ENCODE peak calls at places on chromosomes 11 and 22, in ten cellular contexts. A is fibroblast of mammary gland, U is GM12865, K is tibial nerve, P is endothelial cell, D is BJ, V is A549, Q is HFFc6, Y is kidney epithelial cell, F is astrocyte of the cerebellum. I is an unnamed sample.

GRCh38 chr11:75145196-75145971 is 5.5 kb upstream of the SLCO2B1 start:
- DNase-seq in U (no peak), V (no peak), Y (no peak), A (no peak), D (no peak), Q (no peak), K (no peak), P (no peak), F (no peak), I (no peak)

GRCh38 chr11:75371930-75372876 is 20.7 kb upstream of the ARRB1 start:
- DNase-seq in V (peak), Y (no peak), U (no peak), D (no peak), Q (peak), K (no peak), P (no peak), F (no peak), A (peak), I (peak)

GRCh38 chr11:32870676-32871075 is 21.9 kb upstream of the QSER1 start:
- DNase-seq in Q (no peak), F (no peak), Y (no peak), A (no peak), U (peak), D (no peak), K (no peak), V (peak), P (peak), I (peak)

GRCh38 chr22:25747245-25747944 is 5.4 kb downstream of the MYO18B start:
- DNase-seq in D (peak), P (no peak), U (no peak), V (peak), A (peak), Q (peak), Y (peak), K (no peak), F (peak), I (no peak)

GRCh38 chr11:62974848-62975522 is 9.8 kb downstream of the SLC22A6 start:
- DNase-seq in K (no peak), U (peak), D (no peak), V (peak), Y (no peak), P (peak), Q (no peak), A (no peak), F (no peak), I (no peak)

GRCh38 chr11:69654001-69654659 is 13.2 kb downstream of the CCND1 start:
- DNase-seq in K (no peak), A (no peak), Q (no peak), F (no peak), P (no peak), Y (no peak), V (peak), D (no peak), U (no peak), I (no peak)

GRCh38 chr11:1276061-1276790 is 33.2 kb downstream of the TOLLIP start:
- DNase-seq in Y (no peak), P (no peak), Q (no peak), D (no peak), A (no peak), K (no peak), F (no peak), U (no peak), V (no peak), I (no peak)

GRCh38 chr11:86674965-86675364 is 2.5 kb upstream of the ME3 start:
- DNase-seq in P (no peak), Q (no peak), F (no peak), Y (no peak), D (no peak), V (no peak), U (no peak), A (no peak), K (no peak), I (no peak)

GRCh38 chr11:58796333-58797049 is 48.0 kb downstream of the GLYATL2 start:
- DNase-seq in D (no peak), Y (no peak), P (no peak), Q (no peak), F (no peak), A (no peak), U (no peak), K (no peak), V (no peak), I (no peak)

GRCh38 chr11:83823461-83824025 is 537.4 kb upstream of the CCDC90B start:
- DNase-seq in Q (no peak), A (no peak), U (no peak), V (no peak), D (no peak), K (no peak), P (no peak), Y (no peak), F (no peak), I (no peak)

GRCh38 chr11:126153999-126154398 is 57.5 kb downstream of the RPUSD4 start:
- DNase-seq in P (no peak), V (no peak), Q (peak), D (peak), K (no peak), F (peak), U (no peak), Y (no peak), A (peak), I (no peak)

GRCh38 chr22:19903031-19903430 is 38.5 kb upstream of the COMT start:
- DNase-seq in D (no peak), U (no peak), Y (no peak), P (no peak), F (no peak), K (no peak), V (no peak), Q (no peak), A (no peak), I (no peak)

GRCh38 chr22:38083931-38084631 is at the start of gene SLC16A8:
- DNase-seq in Y (no peak), D (no peak), K (no peak), P (no peak), F (no peak), A (no peak), V (no peak), Q (no peak), U (no peak), I (peak)

GRCh38 chr11:116500833-116501622 is 271.8 kb downstream of the BUD13 start:
- DNase-seq in D (no peak), Q (no peak), Y (no peak), F (no peak), V (no peak), U (no peak), K (no peak), P (no peak), A (no peak), I (no peak)

GRCh38 chr11:9847636-9848035 is 183.8 kb downstream of the SWAP70 start:
- DNase-seq in F (no peak), V (no peak), A (peak), Q (no peak), Y (no peak), D (no peak), U (no peak), K (no peak), P (no peak), I (no peak)

GRCh38 chr11:41050791-41051190 is 408.7 kb downstream of the LRRC4C start:
- DNase-seq in A (no peak), Q (no peak), F (no peak), V (no peak), D (no peak), P (no peak), Y (no peak), U (no peak), K (no peak), I (no peak)

GRCh38 chr11:108680267-108680666 is 15.4 kb downstream of the DDX10 start:
- DNase-seq in Q (no peak), Y (no peak), F (no peak), U (no peak), K (no peak), V (no peak), A (no peak), P (no peak), D (no peak), I (no peak)

GRCh38 chr11:46291441-46292143 is 14.1 kb downstream of the CREB3L1 start:
- DNase-seq in D (no peak), Y (no peak), F (no peak), P (no peak), V (no peak), U (no peak), A (peak), K (no peak), Q (peak), I (no peak)

GRCh38 chr11:35035894-35036408 is 103.0 kb upstream of the CD44 start:
- DNase-seq in Y (peak), D (peak), V (no peak), F (peak), U (peak), P (no peak), K (no peak), A (peak), Q (peak), I (no peak)

GRCh38 chr11:72750086-72750485 is 2.1 kb downstream of the ARAP1 start:
- DNase-seq in Q (no peak), Y (no peak), D (no peak), F (no peak), P (no peak), A (no peak), U (no peak), K (no peak), V (no peak), I (no peak)

GRCh38 chr22:41000941-41001721 is 50.0 kb downstream of the RBX1 start:
- DNase-seq in K (no peak), U (no peak), F (no peak), Q (no peak), Y (no peak), V (no peak), A (no peak), D (no peak), P (no peak), I (no peak)

GRCh38 chr22:38086001-38086845 is 2.2 kb upstream of the SLC16A8 start:
- DNase-seq in P (no peak), D (no peak), V (no peak), K (no peak), A (no peak), U (no peak), Q (no peak), F (no peak), Y (no peak), I (no peak)

GRCh38 chr11:110777765-110778164 is 65.5 kb upstream of the ARHGAP20 start:
- DNase-seq in U (peak), F (peak), D (peak), Y (no peak), Q (peak), V (no peak), P (no peak), A (peak), K (peak), I (no peak)

GRCh38 chr22:39698106-39698505 is 127.6 kb downstream of the CACNA1I start:
- DNase-seq in V (no peak), K (no peak), P (no peak), U (no peak), D (no peak), Y (no peak), A (no peak), F (no peak), Q (no peak), I (no peak)

GRCh38 chr11:100738701-100739100 is 51.6 kb downstream of the ARHGAP42 start:
- DNase-seq in D (no peak), Y (no peak), A (no peak), F (no peak), P (no peak), Q (no peak), V (no peak), U (no peak), K (no peak), I (no peak)

GRCh38 chr22:31091106-31091975 is 10.2 kb downstream of the SMTN start:
- DNase-seq in A (no peak), V (no peak), D (no peak), U (no peak), K (no peak), F (no peak), Y (no peak), P (no peak), Q (no peak), I (no peak)

GRCh38 chr11:115930276-115930675 is 426.1 kb upstream of the CADM1 start:
- DNase-seq in K (no peak), Q (no peak), Y (peak), U (peak), F (no peak), V (no peak), A (no peak), D (no peak), P (no peak), I (no peak)

GRCh38 chr11:63573881-63574855 is 11.0 kb upstream of the PLAAT2 start:
- DNase-seq in Y (no peak), P (no peak), Q (peak), V (peak), K (peak), A (peak), U (peak), D (no peak), F (peak), I (peak)

GRCh38 chr11:31973175-31973574 is 117.7 kb upstream of the RCN1 start:
- DNase-seq in Q (no peak), P (no peak), U (no peak), A (no peak), F (no peak), D (no peak), K (no peak), Y (no peak), V (no peak), I (no peak)

GRCh38 chr11:43751726-43752125 is 71.2 kb downstream of the HSD17B12 start:
- DNase-seq in U (no peak), F (no peak), K (no peak), A (no peak), Y (no peak), Q (no peak), P (no peak), V (no peak), D (no peak), I (no peak)

GRCh38 chr11:64472593-64473455 is 113.9 kb downstream of the RPS6KA4 start:
- DNase-seq in P (no peak), K (no peak), D (no peak), V (no peak), F (peak), Y (no peak), Q (no peak), A (peak), U (no peak), I (no peak)

GRCh38 chr22:46728470-46728869 is 9.6 kb downstream of the CERK start:
- DNase-seq in D (no peak), Q (no peak), Y (no peak), P (no peak), F (no peak), U (no peak), V (no peak), K (no peak), A (no peak), I (no peak)

GRCh38 chr11:126702987-126703386 is 297.6 kb downstream of the KIRREL3 start:
- DNase-seq in D (no peak), Q (no peak), F (no peak), K (no peak), P (no peak), V (no peak), U (no peak), Y (no peak), A (no peak), I (no peak)

GRCh38 chr11:14414470-14415461 is 55.8 kb upstream of the RRAS2 start:
- DNase-seq in P (no peak), Y (no peak), K (no peak), F (no peak), U (peak), A (peak), V (no peak), D (no peak), Q (no peak), I (no peak)

GRCh38 chr22:30575011-30575671 is 676 bp upstream of the GAL3ST1 start:
- DNase-seq in Q (no peak), U (no peak), Y (no peak), P (no peak), A (peak), K (peak), V (no peak), D (no peak), F (no peak), I (peak)

GRCh38 chr11:75579841-75580240 is 17.8 kb downstream of the SERPINH1 start:
- DNase-seq in K (no peak), A (no peak), Y (no peak), V (no peak), Q (no peak), U (no peak), F (no peak), D (no peak), P (no peak), I (no peak)

DNA sequence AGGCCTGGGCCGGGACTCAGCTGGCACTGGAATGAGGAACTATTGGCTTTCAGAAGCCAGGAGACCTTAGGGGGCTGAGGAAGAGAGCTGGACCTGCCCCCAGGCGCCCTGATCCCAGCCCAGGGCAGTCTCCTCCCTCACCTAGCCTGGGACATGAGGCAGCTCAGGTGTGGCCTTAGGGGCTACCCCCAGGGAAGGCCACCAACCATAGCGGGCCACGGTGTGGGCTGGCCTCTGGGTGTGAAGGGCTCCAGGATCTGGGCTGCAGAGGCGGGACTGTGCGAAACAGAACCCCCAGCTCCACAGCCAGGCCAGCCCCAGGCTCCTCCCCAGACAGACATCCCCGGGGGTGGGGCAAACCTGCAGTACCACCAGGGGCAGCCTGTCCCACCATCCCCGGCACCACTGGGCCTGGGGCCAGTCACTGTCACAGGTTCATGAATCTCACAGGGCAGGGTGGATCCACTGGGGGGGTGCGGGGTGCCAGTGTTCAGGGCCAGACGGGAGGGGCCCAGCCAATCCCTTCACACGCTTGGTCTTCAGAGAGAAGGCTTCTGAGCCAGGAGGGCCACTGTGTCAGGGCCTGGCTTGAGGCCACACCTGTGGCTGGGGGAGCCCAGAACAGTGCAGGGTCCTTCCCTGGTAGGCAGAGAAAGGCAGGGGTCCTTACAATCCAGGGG is 3.5 kb downstream of the PLXNB2 start:
- DNase-seq in K (no peak), D (no peak), Y (no peak), F (no peak), U (no peak), V (peak), Q (peak), P (no peak), A (peak), I (peak)
- TF ChIP-seq CTCF in K (no peak), D (peak), Y (peak), F (peak), U (no peak), V (no peak), Q (peak), P (no peak), A (no peak), I (no peak)

GRCh38 chr22:50696799-50697561 is 24.4 kb downstream of the SHANK3 start:
- DNase-seq in Q (no peak), P (no peak), V (no peak), U (no peak), D (no peak), Y (no peak), A (no peak), F (no peak), K (no peak), I (no peak)
- TF ChIP-seq CTCF in Q (peak), P (peak), V (no peak), U (no peak), D (peak), Y (peak), A (peak), F (peak), K (no peak), I (no peak)

DNA sequence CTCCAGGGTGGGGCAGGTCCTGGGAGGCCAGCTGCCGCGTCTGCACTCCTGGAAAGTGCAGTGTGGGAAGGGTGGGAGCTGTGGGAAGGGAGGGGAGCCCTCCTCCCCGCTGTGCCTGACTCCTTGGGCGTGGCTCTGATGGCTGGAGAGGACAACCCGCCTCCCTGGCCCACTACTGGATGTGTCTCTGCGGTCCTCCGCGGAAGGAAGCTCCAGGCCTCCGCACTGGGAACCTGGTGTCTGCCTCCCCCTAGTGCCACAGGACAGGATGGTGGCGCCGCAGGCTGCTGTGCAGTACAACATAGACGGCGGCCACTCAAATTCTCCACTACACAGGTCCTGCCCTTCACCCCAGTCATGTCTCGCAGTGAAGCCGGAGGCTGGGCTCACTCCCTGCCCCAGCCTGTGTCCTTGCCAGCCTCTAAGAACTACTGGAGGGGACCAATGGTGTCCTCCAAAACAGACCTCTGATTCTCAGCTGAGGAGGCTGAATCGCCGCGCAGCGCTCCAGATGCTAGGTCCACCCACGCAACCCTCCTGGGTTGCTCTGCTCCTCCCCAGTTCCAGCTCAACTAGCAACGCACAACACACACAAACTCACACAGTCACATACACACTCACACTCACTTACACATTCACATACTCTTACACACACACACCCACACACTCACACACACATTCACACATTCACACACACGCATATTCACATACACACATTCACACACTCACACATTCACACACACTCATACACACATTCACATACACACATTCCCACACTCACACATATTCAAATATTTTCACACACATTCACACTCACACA is 12.4 kb upstream of the DSCAML1 start:
- DNase-seq in K (peak), F (no peak), P (peak), V (peak), Y (no peak), U (peak), Q (peak), D (no peak), A (peak), I (peak)
- TF ChIP-seq CTCF in K (peak), F (peak), P (no peak), V (peak), Y (peak), U (peak), Q (peak), D (peak), A (peak), I (peak)

GRCh38 chr22:43053176-43053575 is 36.0 kb downstream of the TTLL1 start:
- DNase-seq in P (no peak), F (no peak), V (no peak), K (no peak), Y (no peak), U (no peak), D (no peak), A (no peak), Q (no peak), I (no peak)
- TF ChIP-seq CTCF in P (peak), F (peak), V (no peak), K (no peak), Y (peak), U (peak), D (peak), A (peak), Q (peak), I (no peak)

GRCh38 chr22:45077826-45078334 is 68.1 kb upstream of the PHF21B start:
- DNase-seq in D (no peak), Y (no peak), F (no peak), U (no peak), P (no peak), V (no peak), A (no peak), Q (no peak), K (no peak), I (no peak)

GRCh38 chr22:45083659-45084305 is 74.0 kb upstream of the PHF21B start:
- DNase-seq in D (no peak), Q (peak), A (peak), U (no peak), V (peak), F (peak), Y (peak), P (no peak), K (no peak), I (no peak)

GRCh38 chr22:45087802-45088201 is 75.9 kb upstream of the NUP50 start:
- DNase-seq in Q (no peak), F (no peak), P (no peak), Y (no peak), D (no peak), V (no peak), U (no peak), A (no peak), K (no peak), I (no peak)

GRCh38 chr22:45084400-45084920 is 74.7 kb upstream of the PHF21B start:
- DNase-seq in D (no peak), Q (no peak), P (no peak), F (no peak), U (no peak), Y (no peak), A (no peak), K (no peak), V (no peak), I (no peak)

DNA sequence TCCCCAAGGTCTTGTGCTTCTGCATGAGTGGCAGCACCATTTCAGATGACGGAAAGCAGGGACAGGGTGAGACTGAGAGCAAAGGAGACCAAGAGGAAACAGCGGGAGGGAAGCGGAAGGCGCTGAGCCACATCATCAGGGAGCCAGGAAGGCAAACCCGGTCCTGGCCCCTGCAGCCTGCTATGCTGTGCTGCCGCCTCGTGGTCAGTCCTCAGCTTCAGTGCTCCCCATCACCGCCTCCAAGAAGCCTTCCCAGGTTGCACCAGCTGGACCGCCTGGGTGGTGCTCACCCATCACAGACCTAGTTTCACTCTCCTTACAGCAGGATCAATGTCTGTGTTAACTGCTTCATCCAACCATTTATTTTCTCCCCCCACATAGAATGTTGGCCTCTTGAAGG is 73.0 kb upstream of the PHF21B start:
- DNase-seq in A (peak), V (peak), Y (no peak), K (no peak), F (no peak), P (peak), Q (no peak), U (no peak), D (no peak), I (no peak)
- TF ChIP-seq CTCF in A (peak), V (peak), Y (peak), K (no peak), F (peak), P (no peak), Q (peak), U (peak), D (peak), I (peak)